ENCODE peak calls at places on chromosomes 4 and X, in four cellular contexts. G, L, M and P are unnamed samples.
A peak's percentile ranks its signal among the peaks of the same experiment; 100 is the strongest.

GRCh38 chr4:3441501-3442459 is at the start of gene HGFAC:
- DNase-seq in G (no peak), L (no peak), M (no peak), P (no peak)

GRCh38 chr4:41204400-41204978 is 9.9 kb downstream of the APBB2 start:
- DNase-seq in G (no peak), L (no peak), M (peak; percentile 67), P (no peak)

GRCh38 chrX:67619253-67619652 is 75.4 kb downstream of the AR start:
- DNase-seq in G (no peak), L (no peak), M (no peak), P (no peak)

GRCh38 chrX:8971116-8971515 is 62.8 kb downstream of the FAM9B start:
- DNase-seq in G (no peak), L (no peak), M (peak; percentile 13), P (peak; percentile 22)

GRCh38 chr4:143514432-143514831 is 930 bp downstream of the SMARCA5 start:
- DNase-seq in G (peak; percentile 23), L (peak; percentile 67), M (no peak), P (peak; percentile 28)

GRCh38 chrX:12138366-12139313 is at the start of gene FRMPD4:
- DNase-seq in G (no peak), L (peak; percentile 51), M (no peak), P (no peak)

GRCh38 chr4:87087015-87087920 is 133.2 kb downstream of the KLHL8 start:
- DNase-seq in G (no peak), L (no peak), M (no peak), P (no peak)

GRCh38 chr4:139942284-139942683 is 211.7 kb downstream of the MAML3 start:
- DNase-seq in G (no peak), L (no peak), M (no peak), P (no peak)

GRCh38 chrX:154660506-154660905 is 7.1 kb upstream of the CTAG2 start:
- DNase-seq in G (no peak), L (no peak), M (no peak), P (no peak)

GRCh38 chr4:10730019-10730418 is 45.5 kb upstream of the CLNK start:
- DNase-seq in G (no peak), L (no peak), M (no peak), P (no peak)

GRCh38 chr4:156347412-156348075 is 393.9 kb upstream of the CTSO start:
- DNase-seq in G (no peak), L (no peak), M (peak; percentile 81), P (no peak)

GRCh38 chr4:81531410-81531809 is 59.7 kb upstream of the RASGEF1B start:
- DNase-seq in G (no peak), L (no peak), M (no peak), P (no peak)

GRCh38 chrX:57772637-57773036 is 92.6 kb upstream of the NLRP2B start:
- DNase-seq in G (no peak), L (no peak), M (no peak), P (no peak)

DNA sequence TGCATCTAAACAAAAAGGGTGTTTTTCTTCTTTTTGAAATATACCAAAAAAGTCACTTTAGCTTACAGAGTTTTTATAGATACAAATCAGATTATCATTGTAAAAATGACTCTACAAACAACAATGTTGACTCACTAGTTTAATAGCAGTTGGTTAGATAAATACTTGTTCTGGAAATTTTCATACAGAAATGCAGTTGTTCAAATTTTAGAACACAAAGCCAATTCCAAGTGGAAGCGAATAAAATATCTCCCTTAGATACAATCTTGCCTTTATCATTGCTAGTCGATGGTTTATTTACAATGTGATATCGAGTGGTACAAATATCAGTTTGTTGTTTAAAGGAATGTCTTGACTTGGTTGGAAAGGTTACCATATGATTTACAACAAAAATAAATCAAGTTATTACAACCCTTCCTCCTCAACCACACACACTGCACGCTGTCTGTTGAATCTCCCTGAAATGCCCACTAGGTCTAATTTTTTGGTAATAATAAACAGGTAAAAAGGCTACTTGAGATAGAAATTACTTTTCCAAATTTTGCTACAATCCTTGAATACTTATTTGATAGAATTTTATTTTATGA is 114.8 kb downstream of the CDS1 start:
- DNase-seq in G (no peak), L (no peak), M (no peak), P (no peak)
- H3K36me3 ChIP-seq in G (peaks cover 86% of the 10 kb centered on the region), L (no peaks in the 10 kb centered on the region), M (no peaks in the 10 kb centered on the region), P (no peaks in the 10 kb centered on the region)

GRCh38 chrX:132636080-132636479 is 147.2 kb upstream of the MBNL3 start:
- DNase-seq in G (no peak), L (no peak), M (no peak), P (no peak)
- TF ChIP-seq CTCF in G (no peak), L (no peak), M (peak; percentile 17), P (peak; percentile 48)

DNA sequence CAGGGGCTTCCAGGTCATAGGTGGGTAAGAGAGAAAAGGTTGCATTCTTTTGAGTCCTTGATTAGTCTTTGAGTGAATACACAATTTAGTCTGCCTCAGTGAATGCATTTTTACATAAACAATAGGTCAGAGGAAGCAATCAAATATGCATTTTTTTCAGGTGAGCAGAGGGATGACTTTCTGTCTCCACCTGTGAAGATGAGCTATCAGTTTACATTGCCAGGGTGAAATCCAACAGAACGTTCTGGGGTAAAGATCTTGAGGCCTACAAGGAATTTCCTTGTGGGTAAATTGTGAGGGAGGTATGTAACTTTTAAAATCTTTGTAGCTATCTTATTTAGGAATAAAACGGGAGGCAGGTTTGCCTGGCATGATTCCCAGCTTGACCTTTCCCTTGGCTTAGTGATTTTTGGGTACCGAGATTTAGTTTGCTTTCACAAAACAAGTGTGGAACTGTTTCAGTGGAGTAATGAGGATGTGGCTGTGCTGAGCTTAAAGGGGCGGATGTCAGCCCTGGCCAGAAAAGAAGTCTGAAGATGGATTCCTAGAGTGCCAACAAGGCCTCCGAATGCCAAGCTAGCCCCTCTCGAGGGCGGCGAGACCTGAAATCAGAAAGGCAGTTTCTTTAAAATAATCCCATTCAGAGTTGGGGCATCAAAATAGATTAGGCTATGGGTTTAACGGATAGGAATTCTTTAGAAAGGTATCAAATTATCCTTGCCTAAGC is 29.5 kb downstream of the TMEM131L start:
- DNase-seq in G (no peak), L (no peak), M (no peak), P (no peak)
- H3K36me3 ChIP-seq in G (no peaks in the 10 kb centered on the region), L (no peaks in the 10 kb centered on the region), M (no peaks in the 10 kb centered on the region), P (peaks cover 96% of the 10 kb centered on the region)

DNA sequence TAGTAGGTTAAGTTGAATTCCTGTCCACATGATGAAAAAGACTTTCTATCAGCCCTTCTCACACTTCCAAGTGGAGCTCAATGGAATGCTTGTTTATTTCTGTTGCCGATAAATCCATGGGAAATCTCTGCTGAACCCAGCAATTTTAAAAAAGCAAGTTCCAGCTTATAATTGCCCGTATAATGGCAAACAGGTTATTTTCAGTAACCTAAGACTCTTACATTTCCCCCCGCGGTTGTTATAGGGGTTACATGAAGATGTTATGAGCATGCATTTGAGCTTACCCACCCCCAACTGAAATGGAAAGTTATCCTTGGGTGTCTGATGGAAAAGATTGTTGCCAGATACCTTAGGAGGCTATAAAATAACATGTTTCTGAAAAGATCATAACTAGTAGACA is 136.2 kb downstream of the PALLD start:
- DNase-seq in G (no peak), L (no peak), M (no peak), P (no peak)
- TF ChIP-seq CTCF in G (no peak), L (no peak), M (no peak), P (no peak)

GRCh38 chr4:8291701-8292387 is 22.3 kb downstream of the HTRA3 start:
- DNase-seq in G (no peak), L (peak; percentile 35), M (no peak), P (no peak)

GRCh38 chr4:8294036-8294435 is 24.5 kb downstream of the HTRA3 start:
- DNase-seq in G (no peak), L (peak; percentile 29), M (no peak), P (no peak)

GRCh38 chr4:8294775-8295174 is 25.2 kb downstream of the HTRA3 start:
- DNase-seq in G (no peak), L (no peak), M (no peak), P (no peak)

GRCh38 chr4:8292388-8293107 is 23.0 kb downstream of the HTRA3 start:
- DNase-seq in G (no peak), L (peak; percentile 41), M (no peak), P (no peak)

GRCh38 chr4:8293131-8293975 is 23.8 kb downstream of the HTRA3 start:
- DNase-seq in G (no peak), L (peak; percentile 41), M (no peak), P (no peak)
- H3K36me3 ChIP-seq in G (peaks cover 13% of the 10 kb centered on the region), L (no peaks in the 10 kb centered on the region), M (no peaks in the 10 kb centered on the region), P (no peaks in the 10 kb centered on the region)